ENCODE peak calls at places on chromosomes 2 and 18, in six cellular contexts. P is PC-9, Q is adipocyte, S is cardiac muscle cell, K is hepatocyte, J is A673. T is an unnamed sample.
A peak's percentile ranks its signal among the peaks of the same experiment; 100 is the strongest.

GRCh38 chr2:180385601-180386201 is 378.6 kb upstream of the CWC22 start:
- DNase-seq in P (no peak), Q (peak; percentile 78), S (peak; percentile 88), K (peak; percentile 6), J (no peak), T (no peak)

GRCh38 chr2:1701020-1701419 is 43.3 kb downstream of the PXDN start:
- DNase-seq in P (no peak), Q (no peak), S (no peak), K (no peak), J (no peak), T (peak; percentile 40)

GRCh38 chr18:78138993-78139496 is 840.6 kb upstream of the SALL3 start:
- DNase-seq in P (no peak), Q (no peak), S (no peak), K (no peak), J (no peak), T (peak; percentile 83)

GRCh38 chr2:169702979-169703378 is 8.7 kb downstream of the PHOSPHO2 start:
- DNase-seq in P (no peak), Q (peak; percentile 27), S (no peak), K (no peak), J (no peak), T (peak; percentile 9)

GRCh38 chr2:233084488-233084887 is 24.3 kb downstream of the INPP5D start:
- DNase-seq in P (no peak), Q (no peak), S (peak; percentile 19), K (no peak), J (no peak), T (no peak)

GRCh38 chr2:101286684-101287083 is 21.8 kb downstream of the RNF149 start:
- DNase-seq in P (no peak), Q (no peak), S (no peak), K (no peak), J (no peak), T (no peak)

GRCh38 chr2:130246430-130246829 is 48.2 kb upstream of the TUBA3E start:
- DNase-seq in P (no peak), Q (no peak), S (no peak), K (no peak), J (no peak), T (no peak)

GRCh38 chr2:225270861-225271260 is 128.6 kb upstream of the NYAP2 start:
- DNase-seq in P (peak; percentile 55), Q (peak; percentile 45), S (peak; percentile 35), K (peak; percentile 74), J (peak; percentile 79), T (peak; percentile 52)

GRCh38 chr18:76610012-76610411 is 115.0 kb upstream of the ZNF516 start:
- DNase-seq in P (no peak), Q (no peak), S (no peak), K (no peak), J (no peak), T (no peak)

GRCh38 chr2:18119883-18120282 is 241.4 kb downstream of the KCNS3 start:
- DNase-seq in P (no peak), Q (peak; percentile 91), S (peak; percentile 9), K (no peak), J (no peak), T (no peak)

GRCh38 chr2:9618410-9618809 is 12.4 kb downstream of the YWHAQ start:
- DNase-seq in P (no peak), Q (no peak), S (no peak), K (no peak), J (no peak), T (no peak)

GRCh38 chr2:23692263-23692662 is 234.7 kb downstream of the ATAD2B start:
- DNase-seq in P (no peak), Q (no peak), S (no peak), K (no peak), J (no peak), T (no peak)

GRCh38 chr2:61712060-61712459 is 141.8 kb downstream of the FAM161A start:
- DNase-seq in P (no peak), Q (no peak), S (no peak), K (no peak), J (no peak), T (no peak)

GRCh38 chr2:237691200-237691907 is 64.0 kb downstream of the LRRFIP1 start:
- DNase-seq in P (no peak), Q (no peak), S (no peak), K (peak; percentile 51), J (no peak), T (peak; percentile 83)

GRCh38 chr2:97871096-97871780 is 124.5 kb downstream of the TMEM131 start:
- DNase-seq in P (peak; percentile 34), Q (peak; percentile 57), S (peak; percentile 54), K (no peak), J (no peak), T (no peak)

GRCh38 chr18:58554404-58554803 is 74.5 kb downstream of the ALPK2 start:
- DNase-seq in P (no peak), Q (no peak), S (no peak), K (no peak), J (no peak), T (no peak)

GRCh38 chr18:58257461-58257860 is 213.4 kb downstream of the NEDD4L start:
- DNase-seq in P (no peak), Q (peak; percentile 55), S (peak; percentile 17), K (no peak), J (no peak), T (no peak)

GRCh38 chr2:236823230-236823629 is 253.6 kb downstream of the ACKR3 start:
- DNase-seq in P (no peak), Q (no peak), S (no peak), K (no peak), J (no peak), T (peak; percentile 54)

GRCh38 chr2:19706332-19706731 is 195.5 kb downstream of the TTC32 start:
- DNase-seq in P (no peak), Q (no peak), S (no peak), K (peak; percentile 32), J (no peak), T (no peak)

GRCh38 chr2:172280820-172281454 is 146.4 kb upstream of the ITGA6 start:
- DNase-seq in P (no peak), Q (no peak), S (no peak), K (no peak), J (no peak), T (no peak)

GRCh38 chr2:120388222-120389035 is 42.5 kb downstream of the INHBB start:
- DNase-seq in P (no peak), Q (no peak), S (no peak), K (no peak), J (no peak), T (no peak)

GRCh38 chr2:65357095-65357958 is 75.1 kb downstream of the SPRED2 start:
- DNase-seq in P (no peak), Q (no peak), S (no peak), K (no peak), J (no peak), T (no peak)

GRCh38 chr18:73741946-73742345 is 405.7 kb downstream of the FBXO15 start:
- DNase-seq in P (no peak), Q (peak; percentile 36), S (peak; percentile 53), K (no peak), J (peak; percentile 10), T (no peak)

GRCh38 chr18:48538531-48539405 is at the start of gene CTIF:
- DNase-seq in P (peak; percentile 89), Q (peak; percentile 99), S (peak; percentile 98), K (peak; percentile 98), J (peak; percentile 98), T (peak; percentile 99)

DNA sequence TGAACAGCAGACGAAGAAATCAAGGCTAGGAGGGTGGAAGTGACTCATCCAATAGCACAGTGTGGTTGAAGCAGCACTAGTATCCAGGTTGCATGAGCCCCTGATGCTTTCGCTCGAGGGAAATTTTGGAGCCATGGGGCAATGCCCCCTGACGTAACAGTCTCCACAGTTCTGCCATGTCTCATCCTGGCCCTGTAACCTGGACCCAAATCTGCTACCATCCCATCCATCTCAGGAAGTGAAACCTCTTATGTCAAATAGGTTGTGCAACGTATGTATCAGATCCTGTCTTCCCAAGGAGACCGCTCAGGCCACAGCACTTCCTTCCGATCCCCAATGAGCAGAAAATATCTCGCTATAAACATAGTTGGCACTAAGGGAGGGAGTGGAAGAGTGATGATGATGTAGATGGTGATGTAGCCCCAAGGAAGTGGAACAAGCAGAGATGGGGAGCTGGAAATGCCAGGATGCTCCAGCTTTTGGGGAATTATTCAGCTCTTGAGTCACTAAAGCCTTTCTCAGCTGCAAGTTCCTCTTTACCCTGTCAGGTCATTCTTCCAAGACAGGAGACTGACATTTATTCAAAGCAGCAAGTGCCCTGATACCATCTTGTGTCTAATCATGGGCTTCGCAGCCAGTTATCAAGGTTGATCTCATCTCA is 3.0 kb upstream of the IL1B start:
- DNase-seq in P (no peak), Q (no peak), S (peak; percentile 54), K (no peak), J (no peak), T (peak; percentile 19)
- H3K4me1 ChIP-seq in P (peaks cover 30% of the 10 kb centered on the region), Q (peaks cover 41% of the 10 kb centered on the region), S (no peaks in the 10 kb centered on the region), K (peaks cover 23% of the 10 kb centered on the region), J (peaks cover 12% of the 10 kb centered on the region), T (no peaks in the 10 kb centered on the region)

DNA sequence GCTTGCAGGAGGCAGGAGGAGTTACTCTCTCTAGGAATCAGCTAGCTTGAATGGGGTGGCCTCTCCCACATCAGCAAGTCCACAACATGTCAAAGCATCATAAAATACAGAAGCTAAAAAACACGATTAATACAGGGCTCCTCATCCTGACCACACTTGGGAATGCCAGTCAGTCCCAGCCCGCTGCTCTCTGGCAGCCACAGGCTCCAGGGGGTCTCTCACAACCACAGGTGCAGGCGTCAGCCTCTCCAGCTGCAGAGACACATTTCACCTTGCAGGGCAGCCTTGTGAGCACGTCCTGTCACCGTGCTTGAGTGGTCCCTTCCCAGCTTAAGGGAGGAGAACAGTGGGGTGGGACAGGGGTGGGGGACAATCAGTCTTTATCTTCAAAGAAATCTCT is 137.5 kb upstream of the SH3BP4 start:
- DNase-seq in P (no peak), Q (no peak), S (no peak), K (no peak), J (no peak), T (no peak)
- H3K9me3 ChIP-seq in P (no peaks in the 10 kb centered on the region), Q (no peaks in the 10 kb centered on the region), S (no peaks in the 10 kb centered on the region), K (no peaks in the 10 kb centered on the region), J (no peaks in the 10 kb centered on the region), T (no peaks in the 10 kb centered on the region)

GRCh38 chr18:51037230-51037629 is 7.2 kb downstream of the SMAD4 start:
- DNase-seq in P (no peak), Q (no peak), S (no peak), K (no peak), J (no peak), T (no peak)

GRCh38 chr18:51039138-51040112 is 9.4 kb downstream of the SMAD4 start:
- DNase-seq in P (no peak), Q (no peak), S (peak; percentile 45), K (no peak), J (peak; percentile 11), T (peak; percentile 89)

GRCh38 chr18:51044928-51045587 is 15.0 kb downstream of the SMAD4 start:
- DNase-seq in P (no peak), Q (peak; percentile 36), S (peak; percentile 14), K (no peak), J (peak; percentile 18), T (no peak)

GRCh38 chr18:51038110-51038509 is 8.1 kb downstream of the SMAD4 start:
- DNase-seq in P (no peak), Q (no peak), S (no peak), K (peak; percentile 28), J (no peak), T (no peak)

DNA sequence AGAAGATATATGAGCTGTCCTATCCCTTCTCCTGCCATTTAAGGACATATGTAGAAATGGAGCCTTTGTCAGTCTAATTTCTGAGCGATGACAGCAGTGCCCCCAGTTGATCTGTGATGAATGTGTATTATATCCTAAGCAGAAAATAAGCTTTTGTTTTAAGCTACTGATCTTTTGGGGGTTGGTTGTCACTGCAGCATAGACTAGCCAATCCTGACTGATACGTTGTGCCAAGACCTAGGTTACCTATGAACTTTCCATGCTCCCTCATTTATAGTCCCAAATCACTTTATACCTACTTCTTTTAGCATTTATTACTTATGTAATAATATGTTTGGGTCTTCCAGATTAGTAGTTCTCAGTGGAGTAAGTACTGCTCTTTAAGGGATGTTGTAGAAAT is 11.7 kb downstream of the SMAD4 start:
- DNase-seq in P (no peak), Q (no peak), S (no peak), K (no peak), J (no peak), T (no peak)
- H3K4me1 ChIP-seq in P (no peaks in the 10 kb centered on the region), Q (peaks cover 51% of the 10 kb centered on the region), S (peaks cover 28% of the 10 kb centered on the region), K (peaks cover 29% of the 10 kb centered on the region), J (peaks cover 40% of the 10 kb centered on the region), T (no peaks in the 10 kb centered on the region)

GRCh38 chr18:35271656-35272055 is 18.4 kb downstream of the ZSCAN30 start:
- DNase-seq in P (no peak), Q (no peak), S (no peak), K (no peak), J (no peak), T (no peak)
- H3K9me3 ChIP-seq in P (no peaks in the 10 kb centered on the region), Q (peaks cover 5% of the 10 kb centered on the region), S (no peaks in the 10 kb centered on the region), K (no peaks in the 10 kb centered on the region), J (peaks cover 8% of the 10 kb centered on the region), T (peaks cover 47% of the 10 kb centered on the region)